ENCODE peak calls at places on chromosomes 7 and 10, in seven cellular contexts. Q, K, G, D, Z, V and N are unnamed samples.

GRCh38 chr7:28984631-28985030 is 26.5 kb upstream of the TRIL start:
- DNase-seq in Q (no peak), K (no peak), G (no peak), D (no peak), Z (no peak), V (peak; percentile 85), N (no peak)

GRCh38 chr7:101941481-101942383 is 124.3 kb downstream of the CUX1 start:
- DNase-seq in Q (no peak), K (no peak), G (no peak), D (no peak), Z (peak; percentile 5), V (peak; percentile 64), N (no peak)

GRCh38 chr10:95264227-95265051 is 26.4 kb downstream of the PDLIM1 start:
- DNase-seq in Q (no peak), K (no peak), G (no peak), D (no peak), Z (no peak), V (no peak), N (no peak)

GRCh38 chr7:763762-764161 is 36.7 kb upstream of the PRKAR1B start:
- DNase-seq in Q (no peak), K (no peak), G (no peak), D (no peak), Z (no peak), V (no peak), N (no peak)

GRCh38 chr7:38902443-38902842 is 6.5 kb downstream of the VPS41 start:
- DNase-seq in Q (no peak), K (no peak), G (no peak), D (no peak), Z (no peak), V (no peak), N (no peak)

GRCh38 chr10:123507298-123507697 is 158.9 kb upstream of the GPR26 start:
- DNase-seq in Q (no peak), K (no peak), G (no peak), D (no peak), Z (no peak), V (no peak), N (no peak)

GRCh38 chr10:6203331-6204062 is 765 bp downstream of the PFKFB3 start:
- DNase-seq in Q (no peak), K (peak; percentile 85), G (no peak), D (peak; percentile 46), Z (peak; percentile 84), V (peak; percentile 69), N (peak; percentile 94)

GRCh38 chr10:132144086-132144485 is 42.7 kb upstream of the DPYSL4 start:
- DNase-seq in Q (no peak), K (no peak), G (no peak), D (no peak), Z (no peak), V (no peak), N (no peak)

GRCh38 chr7:114976666-114977065 is 54.8 kb downstream of the MDFIC start:
- DNase-seq in Q (no peak), K (no peak), G (no peak), D (no peak), Z (no peak), V (no peak), N (no peak)

GRCh38 chr10:119737827-119738226 is 12.0 kb downstream of the INPP5F start:
- DNase-seq in Q (no peak), K (no peak), G (no peak), D (no peak), Z (no peak), V (peak; percentile 86), N (no peak)

GRCh38 chr7:129351320-129351719 is 82.9 kb upstream of the STRIP2 start:
- DNase-seq in Q (no peak), K (peak; percentile 17), G (no peak), D (no peak), Z (no peak), V (peak; percentile 28), N (peak; percentile 19)

GRCh38 chr10:118810796-118811195 is 56.0 kb upstream of the CACUL1 start:
- DNase-seq in Q (no peak), K (no peak), G (no peak), D (no peak), Z (peak; percentile 39), V (no peak), N (no peak)

GRCh38 chr10:88032566-88032965 is 169.1 kb downstream of the PTEN start:
- DNase-seq in Q (no peak), K (no peak), G (no peak), D (no peak), Z (no peak), V (peak; percentile 80), N (no peak)

GRCh38 chr10:28559661-28560060 is 26.7 kb downstream of the WAC start:
- DNase-seq in Q (no peak), K (no peak), G (no peak), D (no peak), Z (no peak), V (no peak), N (no peak)